ENCODE peak calls at places on chromosomes 12 and 14, in seven cellular contexts. N, U, O, Z, D, F and X are unnamed samples.

GRCh38 chr12:109910969-109911348 is 10.9 kb downstream of the TCHP start:
- DNase-seq in N (no peak), U (no peak), O (peak; percentile 81), Z (peak; percentile 55), D (peak; percentile 20), F (no peak), X (no peak)

GRCh38 chr12:112283541-112283940 is 98.7 kb downstream of the HECTD4 start:
- DNase-seq in N (no peak), U (no peak), O (no peak), Z (no peak), D (no peak), F (no peak), X (peak; percentile 20)

GRCh38 chr12:119804011-119804641 is 73.0 kb downstream of the CIT start:
- DNase-seq in N (no peak), U (peak; percentile 4), O (peak; percentile 67), Z (peak; percentile 54), D (peak; percentile 78), F (peak; percentile 37), X (peak; percentile 67)

GRCh38 chr14:98069712-98070133 is 1202.3 kb downstream of the BCL11B start:
- DNase-seq in N (no peak), U (no peak), O (no peak), Z (peak; percentile 0), D (no peak), F (no peak), X (no peak)

GRCh38 chr14:105028251-105028927 is 7.5 kb upstream of the CDCA4 start:
- DNase-seq in N (no peak), U (no peak), O (no peak), Z (no peak), D (peak; percentile 42), F (no peak), X (no peak)

GRCh38 chr14:50920482-50921225 is 23.6 kb downstream of the PYGL start:
- DNase-seq in N (no peak), U (no peak), O (no peak), Z (peak; percentile 90), D (peak; percentile 90), F (no peak), X (no peak)

GRCh38 chr14:67718265-67718664 is 16.6 kb downstream of the RDH12 start:
- DNase-seq in N (no peak), U (no peak), O (no peak), Z (no peak), D (no peak), F (no peak), X (no peak)

GRCh38 chr12:89960011-89960507 is 251.4 kb upstream of the ATP2B1 start:
- DNase-seq in N (no peak), U (no peak), O (no peak), Z (no peak), D (peak; percentile 74), F (no peak), X (no peak)

GRCh38 chr14:30995674-30996073 is 29.8 kb upstream of the AP4S1 start:
- DNase-seq in N (no peak), U (no peak), O (no peak), Z (no peak), D (no peak), F (no peak), X (no peak)

GRCh38 chr12:76830456-76830855 is 48.4 kb downstream of the CSRP2 start:
- DNase-seq in N (no peak), U (no peak), O (no peak), Z (no peak), D (peak; percentile 62), F (no peak), X (no peak)

GRCh38 chr14:21240417-21240816 is 28.8 kb downstream of the HNRNPC start:
- DNase-seq in N (no peak), U (no peak), O (no peak), Z (no peak), D (no peak), F (no peak), X (no peak)
- TF ChIP-seq POLR2A in N (no peak), U (no peak), O (no peak), Z (no peak), D (no peak), F (no peak), X (no peak)

GRCh38 chr14:24263848-24264247 is 871 bp upstream of the TGM1 start:
- DNase-seq in N (no peak), U (no peak), O (no peak), Z (no peak), D (no peak), F (no peak), X (no peak)
- TF ChIP-seq POLR2A in N (no peak), U (no peak), O (no peak), Z (no peak), D (no peak), F (no peak), X (no peak)

DNA sequence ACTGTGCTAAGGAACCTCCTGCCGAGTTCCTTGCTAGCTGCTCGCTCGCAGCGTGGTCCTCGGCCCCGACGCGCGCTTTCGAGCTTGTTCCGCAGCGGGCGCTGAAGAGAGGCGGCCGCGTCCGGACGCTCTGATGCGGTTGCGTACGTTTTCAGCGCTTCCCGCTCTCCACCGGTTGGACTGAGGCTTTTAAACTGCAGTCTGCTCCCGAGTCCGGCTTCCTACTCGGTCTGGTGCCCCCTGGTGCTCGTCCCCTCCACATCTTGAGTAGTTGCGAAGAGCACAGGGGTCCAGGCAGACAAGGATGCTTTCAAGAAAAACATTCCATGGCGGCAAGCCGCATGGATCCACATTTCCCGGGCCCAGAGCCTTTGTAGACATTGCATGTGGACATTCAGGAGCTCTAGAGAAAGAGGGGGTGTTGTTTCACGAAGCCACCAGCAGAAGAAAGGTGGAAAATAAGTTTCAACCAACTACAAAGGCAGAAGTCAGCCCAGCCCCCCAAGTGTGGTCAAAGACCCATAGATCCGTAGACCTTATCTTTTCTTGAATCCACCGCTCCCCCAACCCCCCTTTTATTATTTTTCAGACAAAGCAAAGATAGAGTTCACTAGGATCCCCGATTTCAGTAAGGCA is 1.1 kb upstream of the WNK1 start:
- DNase-seq in N (peak; percentile 68), U (peak; percentile 48), O (peak; percentile 79), Z (peak; percentile 91), D (peak; percentile 96), F (peak; percentile 93), X (peak; percentile 88)
- TF ChIP-seq POLR2A in N (no peak), U (peak; percentile 32), O (peak; percentile 78), Z (peak; percentile 68), D (no peak), F (peak; percentile 69), X (peak; percentile 62)

GRCh38 chr12:20369164-20370000 is 1.0 kb downstream of the PDE3A start:
- DNase-seq in N (peak; percentile 44), U (no peak), O (no peak), Z (no peak), D (peak; percentile 39), F (peak; percentile 82), X (peak; percentile 33)
- TF ChIP-seq POLR2A in N (no peak), U (peak; percentile 25), O (no peak), Z (no peak), D (no peak), F (peak; percentile 91), X (peak; percentile 39)

GRCh38 chr12:123363385-123363742 is 1.3 kb downstream of the SBNO1 start:
- DNase-seq in N (no peak), U (no peak), O (no peak), Z (no peak), D (peak; percentile 7), F (no peak), X (no peak)

GRCh38 chr12:123365141-123365917 is 682 bp upstream of the SBNO1 start:
- DNase-seq in N (peak; percentile 94), U (peak; percentile 85), O (peak; percentile 98), Z (peak; percentile 96), D (peak; percentile 98), F (peak; percentile 99), X (peak; percentile 99)

GRCh38 chr12:123367511-123367910 is 2.9 kb upstream of the SBNO1 start:
- DNase-seq in N (no peak), U (no peak), O (no peak), Z (no peak), D (no peak), F (no peak), X (no peak)

GRCh38 chr12:123363743-123364531 is 710 bp downstream of the SBNO1 start:
- DNase-seq in N (no peak), U (no peak), O (peak; percentile 37), Z (peak; percentile 47), D (no peak), F (peak; percentile 26), X (no peak)

DNA sequence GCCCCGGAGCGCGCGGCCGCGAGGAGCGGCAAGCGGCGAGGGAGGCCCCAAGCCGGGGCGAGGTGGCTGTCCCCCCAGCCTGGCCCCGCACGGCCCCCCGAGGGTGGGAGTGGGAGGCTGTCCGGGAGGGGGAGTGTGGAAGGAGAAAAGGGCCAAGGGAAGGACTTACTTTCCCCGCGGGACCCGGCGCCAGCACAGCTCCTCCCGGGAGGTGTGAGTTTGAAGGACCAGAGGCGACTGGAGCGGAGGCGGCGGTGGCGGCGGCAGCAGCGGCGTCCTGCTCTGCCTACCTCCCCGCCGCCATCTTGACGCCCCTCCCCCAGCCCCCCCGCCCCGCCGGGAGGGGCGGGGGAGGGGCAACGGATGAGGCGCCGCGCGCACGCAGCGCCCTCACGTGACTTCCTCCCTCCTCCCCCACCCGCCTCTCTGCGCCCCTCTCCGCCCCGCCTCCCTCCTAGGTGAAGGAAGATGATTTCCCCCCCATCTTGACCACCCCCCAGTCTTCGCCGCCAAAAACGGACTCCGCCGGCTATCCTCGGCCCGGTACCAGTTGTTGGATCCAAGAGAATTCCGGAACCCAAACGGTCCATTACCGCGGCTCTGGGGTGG is at the start of gene SBNO1:
- DNase-seq in N (peak; percentile 85), U (peak; percentile 73), O (peak; percentile 97), Z (peak; percentile 71), D (peak; percentile 85), F (peak; percentile 93), X (peak; percentile 88)
- TF ChIP-seq POLR2A in N (peak; percentile 32), U (peak; percentile 83), O (peak; percentile 65), Z (peak; percentile 73), D (peak; percentile 81), F (peak; percentile 70), X (peak; percentile 79)

GRCh38 chr12:62693291-62694040 is 226.8 kb downstream of the MON2 start:
- DNase-seq in N (no peak), U (no peak), O (no peak), Z (no peak), D (peak; percentile 49), F (no peak), X (no peak)
- TF ChIP-seq POLR2A in N (no peak), U (no peak), O (no peak), Z (no peak), D (no peak), F (no peak), X (no peak)

DNA sequence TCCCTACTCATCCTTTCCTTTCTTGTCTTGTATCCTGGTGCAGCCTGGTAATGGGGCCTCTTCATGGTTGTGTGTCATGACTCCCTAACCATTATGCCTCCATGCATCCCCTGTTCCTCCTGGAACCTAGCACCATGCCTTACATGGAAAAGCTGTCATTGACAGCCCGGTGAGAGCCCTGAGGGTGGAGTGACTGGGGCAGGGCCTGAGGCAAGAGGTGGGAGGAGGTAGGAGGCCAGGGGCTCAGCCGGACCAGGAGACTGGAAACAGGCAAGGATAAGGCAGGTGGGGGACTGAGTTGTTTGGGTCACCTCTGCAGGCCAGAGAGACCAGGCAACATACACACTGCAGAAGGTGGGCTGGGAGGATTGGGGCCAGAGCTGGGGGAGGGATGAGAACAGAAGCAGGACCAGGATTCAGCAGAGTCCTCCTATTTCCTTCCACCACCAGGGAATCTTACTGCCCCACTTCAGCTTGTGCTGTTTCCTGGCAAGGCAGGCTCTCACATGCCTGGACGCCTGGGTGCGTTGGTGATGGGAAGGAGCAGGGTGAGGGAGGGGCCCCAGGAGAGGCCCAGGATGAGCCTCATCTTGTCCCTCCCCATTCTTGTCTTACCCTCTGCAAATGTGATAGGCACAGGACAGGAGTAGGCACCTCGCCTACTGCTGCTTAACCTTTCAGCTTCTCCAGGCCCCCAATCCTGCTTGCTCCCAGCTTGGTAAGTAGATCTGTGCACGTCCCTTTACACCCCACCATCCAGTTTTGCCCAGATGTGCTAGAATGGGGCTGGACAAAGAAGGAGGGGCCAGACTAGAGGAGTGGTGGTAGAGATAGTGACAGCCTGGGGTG is at the start of gene LTB4R2:
- DNase-seq in N (no peak), U (no peak), O (no peak), Z (no peak), D (no peak), F (no peak), X (no peak)
- TF ChIP-seq POLR2A in N (no peak), U (no peak), O (no peak), Z (no peak), D (no peak), F (no peak), X (no peak)